ENCODE peak calls at places on chromosome 16, in six cellular contexts. One of them, this sample, is unnamed.

GRCh38 chr16:20064520-20064919 is 9.2 kb downstream of the GPR139 start:
- DNase-seq in tibial artery: no peak
- DNase-seq in IMR-90: no peak
- DNase-seq in ovary: no peak
- DNase-seq in cardiac muscle cell: no peak
- DNase-seq in hepatocyte: no peak
- DNase-seq in this sample: no peak

GRCh38 chr16:59181821-59182420 is 447.8 kb upstream of the GOT2 start:
- DNase-seq in hepatocyte: no peak
- DNase-seq in tibial artery: no peak
- DNase-seq in IMR-90: no peak
- DNase-seq in ovary: no peak
- DNase-seq in cardiac muscle cell: no peak
- DNase-seq in this sample: no peak

GRCh38 chr16:85475233-85475632 is 137.9 kb upstream of the GSE1 start:
- DNase-seq in ovary: no peak
- DNase-seq in hepatocyte: no peak
- DNase-seq in tibial artery: no peak
- DNase-seq in IMR-90: no peak
- DNase-seq in cardiac muscle cell: no peak
- DNase-seq in this sample: no peak

GRCh38 chr16:84368327-84368996 is at the start of gene ATP2C2:
- DNase-seq in ovary: no peak
- DNase-seq in hepatocyte: peak; percentile 85
- DNase-seq in tibial artery: no peak
- DNase-seq in IMR-90: no peak
- DNase-seq in cardiac muscle cell: no peak
- DNase-seq in this sample: no peak

GRCh38 chr16:17130733-17131132 is 340.0 kb downstream of the XYLT1 start:
- DNase-seq in tibial artery: peak; percentile 5
- DNase-seq in ovary: no peak
- DNase-seq in cardiac muscle cell: no peak
- DNase-seq in hepatocyte: no peak
- DNase-seq in IMR-90: no peak
- DNase-seq in this sample: no peak

GRCh38 chr16:50496990-50497389 is 51.2 kb upstream of the NKD1 start:
- DNase-seq in hepatocyte: no peak
- DNase-seq in cardiac muscle cell: no peak
- DNase-seq in ovary: no peak
- DNase-seq in IMR-90: no peak
- DNase-seq in tibial artery: no peak
- DNase-seq in this sample: no peak

GRCh38 chr16:11478431-11479119 is 108.1 kb downstream of the LITAF start:
- DNase-seq in hepatocyte: no peak
- DNase-seq in ovary: no peak
- DNase-seq in cardiac muscle cell: no peak
- DNase-seq in IMR-90: no peak
- DNase-seq in tibial artery: peak; percentile 34
- DNase-seq in this sample: no peak

GRCh38 chr16:2226245-2226793 is 2.9 kb downstream of the E4F1 start:
- DNase-seq in hepatocyte: no peak
- DNase-seq in IMR-90: no peak
- DNase-seq in cardiac muscle cell: no peak
- DNase-seq in ovary: no peak
- DNase-seq in tibial artery: no peak
- DNase-seq in this sample: no peak

GRCh38 chr16:7628981-7629380 is 296.3 kb downstream of the RBFOX1 start:
- DNase-seq in tibial artery: no peak
- DNase-seq in hepatocyte: no peak
- DNase-seq in IMR-90: no peak
- DNase-seq in ovary: no peak
- DNase-seq in cardiac muscle cell: no peak
- DNase-seq in this sample: no peak

GRCh38 chr16:53864819-53865491 is 161.0 kb downstream of the FTO start:
- DNase-seq in cardiac muscle cell: peak; percentile 11
- DNase-seq in hepatocyte: no peak
- DNase-seq in IMR-90: peak; percentile 24
- DNase-seq in ovary: no peak
- DNase-seq in tibial artery: no peak
- DNase-seq in this sample: no peak

GRCh38 chr16:2770057-2770780 is 6.9 kb downstream of the ELOB start:
- DNase-seq in hepatocyte: no peak
- DNase-seq in ovary: no peak
- DNase-seq in tibial artery: no peak
- DNase-seq in cardiac muscle cell: no peak
- DNase-seq in IMR-90: no peak
- DNase-seq in this sample: no peak

GRCh38 chr16:4110680-4111079 is 5.6 kb downstream of the ADCY9 start:
- DNase-seq in ovary: no peak
- DNase-seq in tibial artery: no peak
- DNase-seq in hepatocyte: no peak
- DNase-seq in cardiac muscle cell: no peak
- DNase-seq in IMR-90: no peak
- DNase-seq in this sample: no peak

GRCh38 chr16:4081577-4082021 is 34.6 kb downstream of the ADCY9 start:
- DNase-seq in cardiac muscle cell: no peak
- DNase-seq in tibial artery: no peak
- DNase-seq in IMR-90: peak; percentile 49
- DNase-seq in ovary: peak; percentile 51
- DNase-seq in hepatocyte: no peak
- DNase-seq in this sample: no peak

GRCh38 chr16:81716478-81717210 is 62.4 kb upstream of the PLCG2 start:
- DNase-seq in cardiac muscle cell: no peak
- DNase-seq in hepatocyte: no peak
- DNase-seq in tibial artery: no peak
- DNase-seq in IMR-90: no peak
- DNase-seq in ovary: no peak
- DNase-seq in this sample: no peak

GRCh38 chr16:66135376-66135775 is 231.1 kb upstream of the CDH5 start:
- DNase-seq in hepatocyte: peak; percentile 24
- DNase-seq in ovary: peak; percentile 82
- DNase-seq in cardiac muscle cell: peak; percentile 65
- DNase-seq in tibial artery: peak; percentile 87
- DNase-seq in IMR-90: peak; percentile 25
- DNase-seq in this sample: peak; percentile 75

GRCh38 chr16:972316-973002 is 1.7 kb upstream of the LMF1 start:
- DNase-seq in IMR-90: no peak
- DNase-seq in tibial artery: no peak
- DNase-seq in ovary: peak; percentile 31
- DNase-seq in hepatocyte: no peak
- DNase-seq in cardiac muscle cell: no peak
- DNase-seq in this sample: no peak

GRCh38 chr16:46690281-46691178 is 1.1 kb downstream of the ORC6 start:
- DNase-seq in IMR-90: peak; percentile 40
- DNase-seq in ovary: no peak
- DNase-seq in tibial artery: no peak
- DNase-seq in cardiac muscle cell: peak; percentile 51
- DNase-seq in hepatocyte: peak; percentile 74
- DNase-seq in this sample: no peak

GRCh38 chr16:71537643-71538042 is 11.4 kb downstream of the CHST4 start:
- DNase-seq in IMR-90: peak; percentile 41
- DNase-seq in tibial artery: no peak
- DNase-seq in hepatocyte: peak; percentile 73
- DNase-seq in ovary: no peak
- DNase-seq in cardiac muscle cell: peak; percentile 57
- DNase-seq in this sample: no peak

GRCh38 chr16:71883193-71883848 is 661 bp downstream of the ZNF821 start:
- DNase-seq in hepatocyte: peak; percentile 72
- DNase-seq in ovary: peak; percentile 69
- DNase-seq in cardiac muscle cell: peak; percentile 11
- DNase-seq in IMR-90: peak; percentile 6
- DNase-seq in tibial artery: no peak
- DNase-seq in this sample: peak; percentile 60

GRCh38 chr16:9929313-9929712 is 252.9 kb downstream of the GRIN2A start:
- DNase-seq in cardiac muscle cell: no peak
- DNase-seq in tibial artery: no peak
- DNase-seq in hepatocyte: no peak
- DNase-seq in ovary: no peak
- DNase-seq in IMR-90: no peak
- DNase-seq in this sample: no peak

GRCh38 chr16:383326-384020 is 1.7 kb upstream of the PGAP6 start:
- DNase-seq in ovary: peak; percentile 43
- DNase-seq in hepatocyte: peak; percentile 82
- DNase-seq in tibial artery: peak; percentile 64
- DNase-seq in cardiac muscle cell: no peak
- DNase-seq in IMR-90: no peak
- DNase-seq in this sample: no peak

GRCh38 chr16:11658896-11659708 is 9.2 kb upstream of the SNN start:
- DNase-seq in IMR-90: no peak
- DNase-seq in hepatocyte: no peak
- DNase-seq in cardiac muscle cell: peak; percentile 46
- DNase-seq in ovary: no peak
- DNase-seq in tibial artery: peak; percentile 87
- DNase-seq in this sample: no peak

GRCh38 chr16:90023078-90023447 is 3.8 kb upstream of the DBNDD1 start:
- DNase-seq in IMR-90: no peak
- DNase-seq in cardiac muscle cell: no peak
- DNase-seq in ovary: no peak
- DNase-seq in tibial artery: no peak
- DNase-seq in hepatocyte: no peak
- DNase-seq in this sample: no peak

GRCh38 chr16:90020260-90020837 is 1.1 kb upstream of the DBNDD1 start:
- DNase-seq in cardiac muscle cell: no peak
- DNase-seq in hepatocyte: no peak
- DNase-seq in ovary: no peak
- DNase-seq in tibial artery: no peak
- DNase-seq in IMR-90: peak; percentile 36
- DNase-seq in this sample: no peak

GRCh38 chr16:90020838-90021382 is 1.7 kb upstream of the DBNDD1 start:
- DNase-seq in cardiac muscle cell: no peak
- DNase-seq in tibial artery: no peak
- DNase-seq in ovary: no peak
- DNase-seq in hepatocyte: no peak
- DNase-seq in IMR-90: peak; percentile 76
- DNase-seq in this sample: no peak

GRCh38 chr16:90019543-90020259 is 445 bp upstream of the DBNDD1 start:
- DNase-seq in IMR-90: peak; percentile 89
- DNase-seq in cardiac muscle cell: no peak
- DNase-seq in hepatocyte: peak; percentile 80
- DNase-seq in ovary: peak; percentile 59
- DNase-seq in tibial artery: no peak
- DNase-seq in this sample: peak; percentile 69

GRCh38 chr16:90022209-90023077 is 3.2 kb upstream of the DBNDD1 start:
- DNase-seq in hepatocyte: peak; percentile 83
- DNase-seq in tibial artery: peak; percentile 92
- DNase-seq in IMR-90: peak; percentile 82
- DNase-seq in cardiac muscle cell: peak; percentile 91
- DNase-seq in ovary: peak; percentile 95
- DNase-seq in this sample: peak; percentile 92
- H3K4me3 ChIP-seq in hepatocyte: no peak overlapping the region
- H3K4me3 ChIP-seq in tibial artery: peak overlapping the region; percentile 91
- H3K4me3 ChIP-seq in IMR-90: peak overlapping the region; percentile 53
- H3K4me3 ChIP-seq in cardiac muscle cell: no peak overlapping the region
- H3K4me3 ChIP-seq in ovary: peak overlapping the region; percentile 63
- H3K4me3 ChIP-seq in this sample: peak overlapping the region; percentile 86

DNA sequence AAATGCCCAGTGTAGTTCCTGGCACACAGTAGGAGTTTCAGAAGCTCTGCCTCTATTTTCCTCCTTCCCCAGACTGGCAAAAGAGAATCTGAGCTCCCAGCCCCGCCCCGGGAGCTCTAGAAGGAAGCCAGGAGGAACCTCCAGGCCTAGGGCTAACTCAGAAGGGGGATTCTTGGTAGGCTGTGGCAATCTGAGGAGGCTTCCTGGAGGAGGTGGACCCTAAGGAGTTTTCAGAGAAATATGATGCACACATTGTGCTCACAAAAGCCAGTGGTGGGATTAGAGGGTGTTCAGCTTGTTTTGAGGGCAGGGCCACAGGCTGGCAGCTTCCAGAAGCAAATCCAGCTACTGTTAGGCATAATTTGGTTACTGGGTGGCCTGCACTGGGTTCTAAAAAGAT is 10.0 kb downstream of the ADGRG1 start:
- DNase-seq in ovary: no peak
- DNase-seq in hepatocyte: no peak
- DNase-seq in tibial artery: no peak
- DNase-seq in IMR-90: no peak
- DNase-seq in cardiac muscle cell: no peak
- DNase-seq in this sample: no peak
- H3K27ac ChIP-seq in ovary: no peak overlapping the region
- H3K27ac ChIP-seq in hepatocyte: no peak overlapping the region
- H3K27ac ChIP-seq in tibial artery: no peak overlapping the region
- H3K27ac ChIP-seq in IMR-90: no peak overlapping the region
- H3K27ac ChIP-seq in cardiac muscle cell: no peak overlapping the region
- H3K27ac ChIP-seq in this sample: peak overlapping the region; percentile 54

GRCh38 chr16:87127766-87128147 is 189.4 kb downstream of the C16orf95 start:
- DNase-seq in tibial artery: peak; percentile 63
- DNase-seq in ovary: no peak
- DNase-seq in cardiac muscle cell: no peak
- DNase-seq in IMR-90: no peak
- DNase-seq in hepatocyte: no peak
- DNase-seq in this sample: no peak

GRCh38 chr16:87125206-87126155 is 191.7 kb downstream of the C16orf95 start:
- DNase-seq in hepatocyte: no peak
- DNase-seq in ovary: peak; percentile 54
- DNase-seq in tibial artery: peak; percentile 67
- DNase-seq in IMR-90: no peak
- DNase-seq in cardiac muscle cell: peak; percentile 32
- DNase-seq in this sample: no peak

GRCh38 chr16:87127061-87127765 is 190.0 kb downstream of the C16orf95 start:
- DNase-seq in cardiac muscle cell: peak; percentile 87
- DNase-seq in tibial artery: peak; percentile 75
- DNase-seq in hepatocyte: peak; percentile 62
- DNase-seq in IMR-90: peak; percentile 44
- DNase-seq in ovary: peak; percentile 53
- DNase-seq in this sample: no peak

GRCh38 chr16:87123356-87124001 is 193.7 kb downstream of the C16orf95 start:
- DNase-seq in cardiac muscle cell: no peak
- DNase-seq in IMR-90: no peak
- DNase-seq in ovary: no peak
- DNase-seq in tibial artery: peak; percentile 48
- DNase-seq in hepatocyte: no peak
- DNase-seq in this sample: no peak

DNA sequence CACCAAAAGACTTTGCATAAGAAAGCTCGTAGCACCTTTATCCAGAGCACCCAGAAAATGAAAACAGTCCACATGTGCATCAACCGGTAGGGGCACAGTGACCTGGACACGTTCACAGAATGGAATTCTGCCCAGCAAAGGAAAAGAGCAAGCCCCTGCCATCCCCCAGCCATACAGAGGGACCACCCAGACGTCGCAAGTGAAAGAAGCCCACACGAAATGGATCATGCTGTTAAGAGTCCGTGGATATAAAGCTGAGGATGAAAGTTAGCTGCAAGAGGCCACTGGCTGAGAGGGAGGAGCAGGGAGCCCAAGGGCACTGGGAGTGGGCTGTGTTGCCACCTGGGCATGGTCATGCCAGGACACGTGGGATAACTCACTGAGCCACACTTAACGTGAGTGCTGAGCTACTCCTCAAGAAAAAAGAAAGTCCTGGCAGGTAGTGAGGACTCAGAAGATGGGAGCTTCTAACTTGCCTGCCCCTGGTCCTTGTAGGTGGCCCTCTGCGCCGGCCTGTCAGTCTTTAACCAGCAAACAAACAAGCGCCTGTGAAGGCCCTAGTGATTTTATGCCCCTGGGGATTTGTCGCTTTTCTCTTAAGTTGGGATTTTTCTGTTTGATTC is 190.7 kb downstream of the C16orf95 start:
- DNase-seq in IMR-90: no peak
- DNase-seq in hepatocyte: no peak
- DNase-seq in ovary: no peak
- DNase-seq in tibial artery: peak; percentile 65
- DNase-seq in cardiac muscle cell: no peak
- DNase-seq in this sample: no peak
- H3K4me1 ChIP-seq in IMR-90: peaks cover 14% of the 10 kb centered on the region
- H3K4me1 ChIP-seq in hepatocyte: peaks cover 29% of the 10 kb centered on the region
- H3K4me1 ChIP-seq in ovary: peaks cover 17% of the 10 kb centered on the region
- H3K4me1 ChIP-seq in tibial artery: peaks cover 30% of the 10 kb centered on the region
- H3K4me1 ChIP-seq in cardiac muscle cell: no peaks in the 10 kb centered on the region
- H3K4me1 ChIP-seq in this sample: no peaks in the 10 kb centered on the region

GRCh38 chr16:88700636-88701482 is 5.3 kb downstream of the RNF166 start:
- DNase-seq in IMR-90: peak; percentile 90
- DNase-seq in ovary: peak; percentile 74
- DNase-seq in hepatocyte: peak; percentile 38
- DNase-seq in cardiac muscle cell: peak; percentile 95
- DNase-seq in tibial artery: peak; percentile 92
- DNase-seq in this sample: peak; percentile 85
- H3K4me3 ChIP-seq in IMR-90: no peak overlapping the region
- H3K4me3 ChIP-seq in ovary: no peak overlapping the region
- H3K4me3 ChIP-seq in hepatocyte: no peak overlapping the region
- H3K4me3 ChIP-seq in cardiac muscle cell: no peak overlapping the region
- H3K4me3 ChIP-seq in tibial artery: no peak overlapping the region
- H3K4me3 ChIP-seq in this sample: peak overlapping the region; percentile 38

This sample was measured in psoas muscle.